ENCODE peak calls at places on chromosomes 16 and 17, in eight cellular contexts. One of them, this sample, is unnamed.

GRCh38 chr16:85324506-85324905 is 212.2 kb upstream of the CIBAR2 start:
- DNase-seq in Peyer's patch: no peak
- DNase-seq in esophagus muscularis mucosa: no peak
- DNase-seq in heart left ventricle: no peak
- DNase-seq in uterus: no peak
- DNase-seq in IMR-90: no peak
- DNase-seq in sigmoid colon: no peak
- DNase-seq in body of pancreas: no peak
- DNase-seq in this sample: no peak

GRCh38 chr17:78706271-78706915 is 75.7 kb downstream of the CYTH1 start:
- DNase-seq in body of pancreas: no peak
- DNase-seq in heart left ventricle: no peak
- DNase-seq in uterus: no peak
- DNase-seq in esophagus muscularis mucosa: no peak
- DNase-seq in IMR-90: peak; percentile 58
- DNase-seq in sigmoid colon: no peak
- DNase-seq in Peyer's patch: no peak
- DNase-seq in this sample: no peak

GRCh38 chr17:57650548-57650947 is 94.6 kb downstream of the CCDC182 start:
- DNase-seq in sigmoid colon: no peak
- DNase-seq in IMR-90: no peak
- DNase-seq in Peyer's patch: no peak
- DNase-seq in esophagus muscularis mucosa: no peak
- DNase-seq in body of pancreas: no peak
- DNase-seq in uterus: no peak
- DNase-seq in heart left ventricle: no peak
- DNase-seq in this sample: no peak

GRCh38 chr17:48563385-48563838 is 14.7 kb downstream of the HOXB4 start:
- DNase-seq in heart left ventricle: no peak
- DNase-seq in Peyer's patch: peak; percentile 16
- DNase-seq in body of pancreas: no peak
- DNase-seq in sigmoid colon: no peak
- DNase-seq in uterus: no peak
- DNase-seq in esophagus muscularis mucosa: no peak
- DNase-seq in IMR-90: peak; percentile 72
- DNase-seq in this sample: no peak

GRCh38 chr16:89317101-89317671 is 99.7 kb downstream of the ZNF778 start:
- DNase-seq in esophagus muscularis mucosa: no peak
- DNase-seq in Peyer's patch: no peak
- DNase-seq in body of pancreas: no peak
- DNase-seq in IMR-90: no peak
- DNase-seq in heart left ventricle: no peak
- DNase-seq in uterus: no peak
- DNase-seq in sigmoid colon: no peak
- DNase-seq in this sample: no peak

GRCh38 chr16:86300746-86301480 is 209.4 kb upstream of the FOXF1 start:
- DNase-seq in esophagus muscularis mucosa: no peak
- DNase-seq in body of pancreas: no peak
- DNase-seq in sigmoid colon: peak; percentile 72
- DNase-seq in Peyer's patch: peak; percentile 49
- DNase-seq in IMR-90: peak; percentile 85
- DNase-seq in heart left ventricle: no peak
- DNase-seq in uterus: no peak
- DNase-seq in this sample: no peak

GRCh38 chr16:11109551-11109950 is 146.5 kb downstream of the SOCS1 start:
- DNase-seq in body of pancreas: no peak
- DNase-seq in IMR-90: peak; percentile 79
- DNase-seq in uterus: no peak
- DNase-seq in heart left ventricle: no peak
- DNase-seq in Peyer's patch: peak; percentile 22
- DNase-seq in esophagus muscularis mucosa: no peak
- DNase-seq in sigmoid colon: no peak
- DNase-seq in this sample: no peak

GRCh38 chr17:35245196-35245486 is 2.3 kb downstream of the SLFN5 start:
- DNase-seq in IMR-90: peak; percentile 97
- DNase-seq in heart left ventricle: no peak
- DNase-seq in esophagus muscularis mucosa: no peak
- DNase-seq in sigmoid colon: no peak
- DNase-seq in Peyer's patch: no peak
- DNase-seq in uterus: no peak
- DNase-seq in body of pancreas: no peak
- DNase-seq in this sample: no peak

GRCh38 chr17:44006581-44007345 is 2.3 kb downstream of the NAGS start:
- DNase-seq in body of pancreas: peak; percentile 99
- DNase-seq in uterus: peak; percentile 99
- DNase-seq in sigmoid colon: peak; percentile 98
- DNase-seq in IMR-90: peak; percentile 92
- DNase-seq in esophagus muscularis mucosa: peak; percentile 99
- DNase-seq in Peyer's patch: peak; percentile 100
- DNase-seq in heart left ventricle: peak; percentile 96
- DNase-seq in this sample: peak; percentile 99

GRCh38 chr17:44010966-44011647 is 3.7 kb downstream of the TMEM101 start:
- DNase-seq in uterus: no peak
- DNase-seq in esophagus muscularis mucosa: no peak
- DNase-seq in body of pancreas: no peak
- DNase-seq in IMR-90: peak; percentile 79
- DNase-seq in Peyer's patch: no peak
- DNase-seq in sigmoid colon: no peak
- DNase-seq in heart left ventricle: no peak
- DNase-seq in this sample: no peak

GRCh38 chr17:44005865-44006580 is 1.6 kb downstream of the NAGS start:
- DNase-seq in esophagus muscularis mucosa: no peak
- DNase-seq in sigmoid colon: no peak
- DNase-seq in heart left ventricle: peak; percentile 16
- DNase-seq in body of pancreas: peak; percentile 55
- DNase-seq in Peyer's patch: peak; percentile 83
- DNase-seq in uterus: no peak
- DNase-seq in IMR-90: no peak
- DNase-seq in this sample: peak; percentile 57

GRCh38 chr17:44007346-44008204 is 3.2 kb downstream of the NAGS start:
- DNase-seq in uterus: no peak
- DNase-seq in sigmoid colon: peak; percentile 69
- DNase-seq in esophagus muscularis mucosa: no peak
- DNase-seq in IMR-90: no peak
- DNase-seq in Peyer's patch: peak; percentile 58
- DNase-seq in body of pancreas: no peak
- DNase-seq in heart left ventricle: no peak
- DNase-seq in this sample: no peak

GRCh38 chr17:44008205-44008909 is 3.9 kb downstream of the NAGS start:
- DNase-seq in uterus: no peak
- DNase-seq in IMR-90: no peak
- DNase-seq in esophagus muscularis mucosa: no peak
- DNase-seq in body of pancreas: no peak
- DNase-seq in heart left ventricle: no peak
- DNase-seq in sigmoid colon: no peak
- DNase-seq in Peyer's patch: no peak
- DNase-seq in this sample: no peak
- H3K4me3 ChIP-seq in uterus: no peak overlapping the region
- H3K4me3 ChIP-seq in IMR-90: no peak overlapping the region
- H3K4me3 ChIP-seq in esophagus muscularis mucosa: peak overlapping the region; percentile 61
- H3K4me3 ChIP-seq in body of pancreas: no peak overlapping the region
- H3K4me3 ChIP-seq in heart left ventricle: peak overlapping the region; percentile 69
- H3K4me3 ChIP-seq in sigmoid colon: no peak overlapping the region
- H3K4me3 ChIP-seq in Peyer's patch: no peak overlapping the region
- H3K4me3 ChIP-seq in this sample: no peak overlapping the region

GRCh38 chr16:60636117-60636516 is 1400.1 kb downstream of the CDH8 start:
- DNase-seq in heart left ventricle: no peak
- DNase-seq in Peyer's patch: no peak
- DNase-seq in uterus: no peak
- DNase-seq in body of pancreas: no peak
- DNase-seq in IMR-90: no peak
- DNase-seq in sigmoid colon: no peak
- DNase-seq in esophagus muscularis mucosa: no peak
- DNase-seq in this sample: no peak

GRCh38 chr16:60642956-60643355 is 1393.3 kb downstream of the CDH8 start:
- DNase-seq in esophagus muscularis mucosa: no peak
- DNase-seq in IMR-90: no peak
- DNase-seq in body of pancreas: no peak
- DNase-seq in Peyer's patch: no peak
- DNase-seq in sigmoid colon: no peak
- DNase-seq in uterus: no peak
- DNase-seq in heart left ventricle: no peak
- DNase-seq in this sample: no peak

GRCh38 chr16:60640038-60640437 is 1396.2 kb downstream of the CDH8 start:
- DNase-seq in sigmoid colon: no peak
- DNase-seq in heart left ventricle: no peak
- DNase-seq in esophagus muscularis mucosa: no peak
- DNase-seq in uterus: no peak
- DNase-seq in body of pancreas: no peak
- DNase-seq in IMR-90: no peak
- DNase-seq in Peyer's patch: no peak
- DNase-seq in this sample: no peak

GRCh38 chr16:60645541-60645940 is 1390.7 kb downstream of the CDH8 start:
- DNase-seq in sigmoid colon: no peak
- DNase-seq in heart left ventricle: no peak
- DNase-seq in Peyer's patch: no peak
- DNase-seq in uterus: no peak
- DNase-seq in IMR-90: no peak
- DNase-seq in esophagus muscularis mucosa: no peak
- DNase-seq in body of pancreas: no peak
- DNase-seq in this sample: no peak

GRCh38 chr16:60641067-60641466 is 1395.2 kb downstream of the CDH8 start:
- DNase-seq in uterus: no peak
- DNase-seq in Peyer's patch: no peak
- DNase-seq in body of pancreas: no peak
- DNase-seq in sigmoid colon: no peak
- DNase-seq in esophagus muscularis mucosa: no peak
- DNase-seq in heart left ventricle: no peak
- DNase-seq in IMR-90: no peak
- DNase-seq in this sample: no peak
- H3K9me3 ChIP-seq in uterus: no peaks in the 10 kb centered on the region
- H3K9me3 ChIP-seq in Peyer's patch: peaks cover 4% of the 10 kb centered on the region
- H3K9me3 ChIP-seq in body of pancreas: no peaks in the 10 kb centered on the region
- H3K9me3 ChIP-seq in sigmoid colon: no peaks in the 10 kb centered on the region
- H3K9me3 ChIP-seq in esophagus muscularis mucosa: no peaks in the 10 kb centered on the region
- H3K9me3 ChIP-seq in heart left ventricle: no peaks in the 10 kb centered on the region
- H3K9me3 ChIP-seq in IMR-90: peaks cover 7% of the 10 kb centered on the region
- H3K9me3 ChIP-seq in this sample: no peaks in the 10 kb centered on the region

GRCh38 chr17:43213545-43213944 is 1.9 kb downstream of the TMEM106A start:
- DNase-seq in Peyer's patch: no peak
- DNase-seq in sigmoid colon: no peak
- DNase-seq in IMR-90: no peak
- DNase-seq in heart left ventricle: no peak
- DNase-seq in esophagus muscularis mucosa: no peak
- DNase-seq in uterus: no peak
- DNase-seq in body of pancreas: no peak
- DNase-seq in this sample: no peak

GRCh38 chr17:43211123-43211479 is 574 bp upstream of the TMEM106A start:
- DNase-seq in sigmoid colon: no peak
- DNase-seq in esophagus muscularis mucosa: no peak
- DNase-seq in body of pancreas: no peak
- DNase-seq in Peyer's patch: no peak
- DNase-seq in IMR-90: no peak
- DNase-seq in uterus: no peak
- DNase-seq in heart left ventricle: no peak
- DNase-seq in this sample: no peak

GRCh38 chr17:43210576-43210975 is 1.1 kb upstream of the TMEM106A start:
- DNase-seq in uterus: no peak
- DNase-seq in heart left ventricle: no peak
- DNase-seq in esophagus muscularis mucosa: no peak
- DNase-seq in IMR-90: no peak
- DNase-seq in Peyer's patch: no peak
- DNase-seq in body of pancreas: no peak
- DNase-seq in sigmoid colon: no peak
- DNase-seq in this sample: no peak

GRCh38 chr17:43212641-43213490 is 1.2 kb downstream of the TMEM106A start:
- DNase-seq in sigmoid colon: no peak
- DNase-seq in Peyer's patch: no peak
- DNase-seq in body of pancreas: peak; percentile 79
- DNase-seq in uterus: no peak
- DNase-seq in esophagus muscularis mucosa: no peak
- DNase-seq in heart left ventricle: no peak
- DNase-seq in IMR-90: no peak
- DNase-seq in this sample: no peak

DNA sequence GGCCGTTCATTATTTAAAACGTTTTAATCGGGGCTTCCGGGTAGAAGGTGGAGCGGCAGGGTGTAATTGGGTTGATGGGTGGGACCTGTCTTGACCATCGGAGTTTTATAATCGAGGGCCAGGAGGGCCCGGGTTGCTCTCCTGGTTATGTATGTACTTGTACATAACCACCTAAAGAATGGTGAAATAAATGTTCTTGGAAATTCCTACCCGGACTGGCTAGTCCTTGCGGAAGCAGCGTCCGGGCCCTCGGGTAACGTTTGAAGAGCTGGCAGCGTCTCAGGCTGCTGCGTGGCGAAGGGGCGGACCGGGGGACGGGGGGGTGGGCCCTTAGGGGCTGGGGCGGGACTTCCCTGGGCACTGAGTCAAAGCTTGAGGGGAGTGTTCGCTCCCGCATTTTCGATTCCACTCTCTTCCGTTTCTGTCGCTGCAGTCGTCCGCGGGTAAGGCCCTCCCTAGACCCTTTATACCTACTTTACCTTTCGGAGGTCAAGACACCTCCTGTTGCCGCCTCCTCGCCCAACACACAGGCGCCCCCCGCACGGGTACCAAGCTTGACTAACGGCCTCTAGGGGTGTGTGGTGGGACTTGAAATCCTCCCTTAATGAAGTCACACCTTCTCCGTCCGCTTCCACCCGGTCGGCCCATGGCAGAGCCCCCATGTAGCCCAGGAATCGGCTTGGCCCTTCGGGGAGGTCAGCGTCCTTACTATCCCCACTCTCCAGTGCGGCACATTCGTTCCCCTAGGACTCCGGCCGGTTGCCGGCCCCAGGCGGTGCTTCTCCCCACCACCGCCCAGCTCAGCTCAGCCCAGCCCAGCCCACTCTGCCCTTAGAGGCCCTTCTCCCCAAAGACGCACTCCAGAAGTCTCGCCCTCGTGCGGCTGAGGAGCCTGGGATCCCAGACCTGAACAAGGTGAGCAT is at the start of gene TMEM106A:
- DNase-seq in body of pancreas: peak; percentile 86
- DNase-seq in IMR-90: peak; percentile 85
- DNase-seq in esophagus muscularis mucosa: peak; percentile 96
- DNase-seq in Peyer's patch: peak; percentile 84
- DNase-seq in uterus: peak; percentile 79
- DNase-seq in sigmoid colon: peak; percentile 93
- DNase-seq in heart left ventricle: peak; percentile 84
- DNase-seq in this sample: peak; percentile 73
- TF ChIP-seq POLR2A in body of pancreas: peak; percentile 73
- TF ChIP-seq POLR2A in IMR-90: peak; percentile 71
- TF ChIP-seq POLR2A in esophagus muscularis mucosa: no peak
- TF ChIP-seq POLR2A in Peyer's patch: peak; percentile 37
- TF ChIP-seq POLR2A in uterus: peak; percentile 15
- TF ChIP-seq POLR2A in sigmoid colon: no peak
- TF ChIP-seq POLR2A in heart left ventricle: no peak
- TF ChIP-seq POLR2A in this sample: no peak

DNA sequence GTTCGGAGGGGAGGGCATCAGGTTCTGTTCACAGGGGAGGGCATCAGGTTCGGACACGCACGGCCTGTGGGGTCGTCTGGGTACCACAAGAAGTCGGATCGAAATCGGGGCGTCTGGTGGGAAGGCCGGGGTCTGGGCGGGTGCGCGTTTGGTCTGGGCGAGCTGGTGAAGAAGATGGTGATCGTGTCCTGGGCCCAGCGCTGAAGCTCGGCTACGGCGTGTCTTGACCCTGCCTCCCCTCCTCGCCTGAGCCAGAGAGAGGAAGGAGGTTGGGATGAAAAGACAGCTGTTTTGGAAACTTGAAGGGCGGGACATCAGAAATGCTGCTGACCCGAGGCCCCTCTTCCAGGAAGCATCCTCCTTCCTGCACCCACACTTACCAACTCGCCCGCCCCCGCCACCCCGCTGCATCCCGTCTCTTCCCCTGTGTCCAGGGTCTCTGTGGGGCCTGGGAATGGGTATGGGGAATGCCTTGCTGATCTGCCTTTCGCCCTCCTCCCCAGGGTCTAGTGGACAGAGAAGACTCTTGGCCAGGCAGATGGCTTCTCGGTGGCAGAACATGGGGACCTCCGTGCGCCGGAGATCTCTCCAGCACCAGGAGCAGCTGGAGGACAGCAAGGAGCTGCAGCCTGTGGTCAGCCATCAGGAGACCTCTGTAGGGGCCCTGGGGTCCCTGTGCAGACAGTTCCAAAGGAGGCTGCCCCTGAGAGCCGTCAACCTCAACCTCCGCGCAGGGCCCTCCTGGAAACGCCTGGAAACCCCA is 499 bp downstream of the PIMREG start:
- DNase-seq in heart left ventricle: no peak
- DNase-seq in IMR-90: no peak
- DNase-seq in esophagus muscularis mucosa: no peak
- DNase-seq in sigmoid colon: no peak
- DNase-seq in Peyer's patch: no peak
- DNase-seq in body of pancreas: no peak
- DNase-seq in uterus: no peak
- DNase-seq in this sample: no peak
- H3K4me3 ChIP-seq in heart left ventricle: peak overlapping the region; percentile 45
- H3K4me3 ChIP-seq in IMR-90: peak overlapping the region; percentile 57
- H3K4me3 ChIP-seq in esophagus muscularis mucosa: peak overlapping the region; percentile 62
- H3K4me3 ChIP-seq in sigmoid colon: peak overlapping the region; percentile 50
- H3K4me3 ChIP-seq in Peyer's patch: peak overlapping the region; percentile 54
- H3K4me3 ChIP-seq in body of pancreas: no peak overlapping the region
- H3K4me3 ChIP-seq in uterus: peak overlapping the region; percentile 43
- H3K4me3 ChIP-seq in this sample: peak overlapping the region; percentile 60